ENCODE peak calls at places on chromosome 12, in four cellular contexts. G is OCI-LY7, M is HCT116, I is PC-3. B is an unnamed sample. For H3K9me2, the result is how much of the 10 kb centered on the place peaks cover.

GRCh38 chr12:103840399-103840880 is 594 bp downstream of the NT5DC3 start:
- DNase-seq in M (no peak), I (peak), G (peak), B (no peak)

GRCh38 chr12:115998789-115999478 is 278.6 kb downstream of the MED13L start:
- DNase-seq in G (no peak), I (peak), M (no peak), B (no peak)

GRCh38 chr12:110698171-110698902 is 9.4 kb upstream of the HVCN1 start:
- DNase-seq in I (peak), G (peak), M (peak), B (peak)

GRCh38 chr12:106139422-106140141 is 828 bp upstream of the NUAK1 start:
- DNase-seq in G (no peak), M (peak), I (peak), B (peak)

GRCh38 chr12:107461222-107461980 is 224.2 kb upstream of the PWP1 start:
- DNase-seq in G (no peak), M (no peak), I (peak), B (peak)

GRCh38 chr12:51886021-51886710 is 1.7 kb upstream of the ANKRD33 start:
- DNase-seq in I (peak), G (peak), M (no peak), B (peak)

GRCh38 chr12:11885261-11886038 is 185.3 kb upstream of the BCL2L14 start:
- DNase-seq in I (peak), G (no peak), M (no peak), B (peak)

GRCh38 chr12:42483534-42483857 is 106.0 kb downstream of the PRICKLE1 start:
- DNase-seq in I (peak), M (no peak), G (no peak), B (peak)

GRCh38 chr12:120125792-120126634 is 9.5 kb upstream of the RAB35 start:
- DNase-seq in I (no peak), M (no peak), G (no peak), B (no peak)

GRCh38 chr12:88793091-88793490 is 212.8 kb upstream of the KITLG start:
- DNase-seq in G (no peak), M (no peak), I (peak), B (no peak)

GRCh38 chr12:124673881-124674617 is 106.6 kb upstream of the NCOR2 start:
- DNase-seq in G (no peak), I (no peak), M (no peak), B (no peak)

GRCh38 chr12:43893670-43894069 is 57.8 kb downstream of the TMEM117 start:
- DNase-seq in M (no peak), I (peak), G (no peak), B (no peak)

GRCh38 chr12:89817501-89818226 is 109.0 kb upstream of the ATP2B1 start:
- DNase-seq in I (peak), G (no peak), M (no peak), B (no peak)

DNA sequence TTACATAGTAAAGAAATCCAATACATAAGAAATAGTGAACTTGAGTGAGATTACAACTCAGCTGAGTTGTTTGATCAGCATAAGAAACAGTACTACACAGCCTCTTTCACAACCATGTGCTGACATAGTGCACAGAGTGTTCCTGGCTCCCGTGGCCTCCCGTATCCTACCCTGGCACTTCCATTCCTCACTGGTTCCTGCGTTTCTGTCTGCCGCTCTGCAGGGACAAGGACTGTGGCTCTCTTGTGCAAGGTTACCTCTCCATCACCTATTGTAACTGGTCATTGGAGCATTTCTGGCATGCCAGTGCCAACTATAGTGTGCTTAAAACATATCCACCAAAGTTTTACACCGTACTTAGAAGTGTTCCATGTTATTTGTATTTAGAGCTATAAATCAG is 46.3 kb upstream of the PCED1B start:
- DNase-seq in M (no peak), I (no peak), G (no peak), B (peak)
- H3K9me2 ChIP-seq in M (under half), I (under half), G (under half), B (under half)

GRCh38 chr12:58421990-58422389 is 480.6 kb downstream of the ATP23 start:
- DNase-seq in I (no peak), G (no peak), M (no peak), B (no peak)

GRCh38 chr12:58420496-58420895 is 479.1 kb downstream of the ATP23 start:
- DNase-seq in I (peak), G (no peak), M (no peak), B (no peak)

GRCh38 chr12:58419182-58419760 is 477.9 kb downstream of the ATP23 start:
- DNase-seq in G (no peak), I (no peak), M (no peak), B (no peak)

GRCh38 chr12:58416211-58416610 is 474.8 kb downstream of the ATP23 start:
- DNase-seq in G (no peak), M (no peak), I (peak), B (peak)

GRCh38 chr12:58419905-58420304 is 478.5 kb downstream of the ATP23 start:
- DNase-seq in G (no peak), I (peak), M (no peak), B (no peak)
- TF ChIP-seq CTCF in G (no peak), I (no peak), M (no peak), B (no peak)

GRCh38 chr12:64790166-64790565 is 31.0 kb upstream of the GNS start:
- DNase-seq in I (peak), G (no peak), M (no peak), B (no peak)
- H3K9me2 ChIP-seq in I (under half), G (under half), M (under half), B (under half)

GRCh38 chr12:3182426-3182825 is 105.2 kb downstream of the TSPAN9 start:
- DNase-seq in G (no peak), I (no peak), M (no peak), B (no peak)
- TF ChIP-seq CTCF in G (no peak), I (no peak), M (no peak), B (no peak)

DNA sequence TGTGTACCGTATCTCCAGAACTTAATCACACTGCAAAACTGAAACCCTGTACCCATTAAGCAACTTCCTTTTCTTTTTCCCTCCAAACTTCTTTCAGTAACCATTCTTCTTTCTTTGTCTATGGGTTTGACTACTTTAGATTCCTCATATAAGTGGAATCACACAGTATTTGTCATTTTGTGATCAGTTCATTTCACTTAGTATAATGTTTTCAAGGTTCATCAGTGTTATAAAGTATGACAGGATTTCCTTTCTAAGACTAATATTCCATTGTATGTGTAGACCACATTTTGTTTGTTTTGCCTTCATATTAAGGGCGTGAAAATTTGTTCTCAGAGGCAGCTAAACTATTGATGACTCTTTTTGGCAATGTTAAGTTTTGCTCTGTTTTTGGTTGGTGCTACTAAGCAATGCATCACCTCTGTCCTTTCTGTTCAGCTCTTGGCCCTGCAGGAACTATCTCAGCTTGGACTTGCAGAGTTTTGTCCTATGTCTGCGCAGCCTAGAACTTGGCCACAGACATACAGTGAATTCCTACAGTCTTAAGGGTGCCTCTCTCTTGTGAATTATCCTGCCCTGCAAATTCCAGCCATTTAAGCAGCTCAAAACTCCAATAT is 1.6 kb upstream of the KLRG1 start:
- DNase-seq in I (no peak), G (no peak), M (no peak), B (no peak)
- H3K9me2 ChIP-seq in I (under half), G (under half), M (under half), B (under half)

DNA sequence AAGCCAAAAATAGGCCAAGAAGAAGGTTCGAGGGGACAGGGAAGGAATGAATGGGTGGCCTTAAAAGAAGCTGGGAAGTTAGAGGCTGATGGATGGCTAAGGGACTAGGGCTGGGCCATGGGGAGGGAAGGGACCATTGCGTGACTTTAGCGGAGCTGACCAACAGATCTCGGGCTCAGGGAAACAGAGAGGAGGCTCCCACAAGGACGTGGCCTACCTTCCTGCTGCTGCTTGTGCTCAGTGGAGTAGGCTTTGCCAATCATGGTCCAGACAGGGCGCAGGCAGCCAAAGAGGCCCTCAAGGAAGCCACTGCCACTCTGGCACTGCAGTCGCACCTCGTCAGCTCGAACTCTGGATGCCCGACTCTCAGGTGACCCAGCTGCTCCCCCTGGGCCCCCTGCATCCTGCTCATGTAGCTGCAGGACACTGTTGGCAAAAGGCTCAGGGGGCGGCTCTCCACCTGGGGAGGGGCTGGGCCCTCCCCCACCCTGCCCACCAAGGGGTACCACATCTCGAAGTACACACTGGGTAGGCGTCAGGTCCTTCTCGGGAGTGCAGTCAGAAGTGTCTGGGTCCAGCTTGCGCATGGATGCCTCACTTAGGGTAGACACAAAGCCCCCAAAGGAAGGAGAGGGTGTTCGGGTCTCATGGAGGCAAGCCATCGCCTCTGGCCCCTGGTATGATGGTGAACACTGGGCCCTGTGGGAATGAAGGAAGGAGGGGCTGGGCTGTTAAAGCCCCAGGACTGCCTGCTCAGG is 12.3 kb downstream of the MAP3K12 start:
- DNase-seq in G (no peak), M (no peak), I (no peak), B (no peak)
- TF ChIP-seq CTCF in G (no peak), M (no peak), I (no peak), B (no peak)

GRCh38 chr12:81758421-81759214 is 532 bp downstream of the PPFIA2 start:
- DNase-seq in I (no peak), G (no peak), M (no peak), B (peak)
- H3K9me2 ChIP-seq in I (under half), G (under half), M (under half), B (under half)

DNA sequence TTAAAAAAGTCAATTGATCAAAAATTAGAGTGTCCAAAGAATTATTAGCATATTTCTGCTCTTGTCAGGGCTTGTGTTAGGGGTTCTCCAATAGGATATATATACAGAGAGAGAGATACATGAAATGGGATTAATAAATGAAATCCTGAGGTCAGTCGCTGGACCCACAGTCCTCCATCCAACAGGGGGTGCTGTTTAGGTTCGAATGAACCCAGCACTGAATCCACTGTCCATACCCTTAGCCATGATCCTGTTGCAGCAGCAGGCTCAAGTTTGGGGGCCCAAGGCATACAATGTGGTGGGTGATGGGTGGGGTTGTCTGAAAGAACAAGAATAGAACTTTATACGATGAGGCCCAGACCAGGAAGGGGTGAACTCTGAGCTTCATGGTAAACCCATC is 780 bp upstream of the MYO1H start:
- DNase-seq in G (peak), I (no peak), M (no peak), B (no peak)
- TF ChIP-seq CTCF in G (peak), I (peak), M (no peak), B (no peak)